ENCODE peak calls at places on chromosomes 16 and 17, in four cellular contexts. H is mammary epithelial cell, E is left lung, V is aorta. I is an unnamed sample.

GRCh38 chr16:50509521-50510341 is 38.5 kb upstream of the NKD1 start:
- DNase-seq in H (no peak), V (no peak), E (no peak), I (peak; percentile 56)

GRCh38 chr16:84369938-84370627 is 1.7 kb downstream of the ATP2C2 start:
- DNase-seq in E (no peak), V (no peak), H (peak; percentile 73), I (no peak)

GRCh38 chr17:80114758-80115157 is 13.4 kb downstream of the GAA start:
- DNase-seq in V (no peak), H (no peak), E (no peak), I (no peak)

GRCh38 chr16:28983644-28984043 is 1.2 kb upstream of the LAT start:
- DNase-seq in E (no peak), V (no peak), H (no peak), I (no peak)

GRCh38 chr17:4950757-4951204 is at the start of gene ENO3:
- DNase-seq in H (no peak), V (peak; percentile 66), E (no peak), I (peak; percentile 78)

GRCh38 chr17:67200727-67201301 is 44.2 kb downstream of the HELZ start:
- DNase-seq in E (no peak), H (no peak), V (no peak), I (no peak)

GRCh38 chr16:11347831-11348230 is 2.6 kb downstream of the RMI2 start:
- DNase-seq in V (no peak), H (no peak), E (no peak), I (no peak)

GRCh38 chr16:46859719-46860152 is 24.4 kb upstream of the GPT2 start:
- DNase-seq in E (no peak), V (peak; percentile 55), H (peak; percentile 95), I (no peak)

GRCh38 chr17:77882040-77882439 is 76.5 kb upstream of the TNRC6C start:
- DNase-seq in H (no peak), V (no peak), E (no peak), I (no peak)

GRCh38 chr16:82782715-82783251 is 156.0 kb downstream of the CDH13 start:
- DNase-seq in V (no peak), E (no peak), H (no peak), I (no peak)

GRCh38 chr16:4058386-4058785 is 57.9 kb downstream of the ADCY9 start:
- DNase-seq in V (no peak), E (no peak), H (no peak), I (no peak)

GRCh38 chr16:4059969-4060368 is 56.3 kb downstream of the ADCY9 start:
- DNase-seq in V (no peak), E (no peak), H (no peak), I (no peak)

GRCh38 chr16:4056161-4057105 is 59.8 kb downstream of the ADCY9 start:
- DNase-seq in H (no peak), E (no peak), V (no peak), I (no peak)

GRCh38 chr16:4055748-4056147 is 60.5 kb downstream of the ADCY9 start:
- DNase-seq in H (no peak), E (no peak), V (no peak), I (no peak)

DNA sequence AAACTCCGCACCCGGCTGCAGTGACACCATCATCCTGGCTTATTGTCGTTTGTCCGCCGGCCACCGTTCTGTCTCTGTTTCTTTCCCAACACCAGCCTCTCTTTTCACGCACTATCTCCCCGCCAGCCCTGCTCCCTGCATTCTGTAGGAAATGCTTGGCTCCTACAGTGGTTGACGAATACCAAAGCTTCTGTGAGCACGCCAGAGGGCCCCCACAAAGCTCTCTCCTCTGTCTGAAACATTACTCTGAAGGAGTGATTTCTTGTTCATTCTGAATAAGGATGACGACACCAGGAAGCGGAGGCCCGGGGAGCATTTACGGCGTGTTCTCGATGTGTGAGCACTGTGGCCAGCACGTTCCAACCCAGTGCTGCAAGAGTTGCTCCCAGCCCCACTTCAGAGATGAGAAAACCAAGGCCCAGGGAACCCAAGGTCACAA is 58.8 kb downstream of the ADCY9 start:
- DNase-seq in E (no peak), H (no peak), V (no peak), I (no peak)
- H3K27ac ChIP-seq in E (no peak overlapping the region), H (no peak overlapping the region), V (no peak overlapping the region), I (no peak overlapping the region)

GRCh38 chr16:22948603-22949368 is 134.8 kb downstream of the HS3ST2 start:
- DNase-seq in E (peak; percentile 53), V (peak; percentile 68), H (peak; percentile 73), I (peak; percentile 87)
- H3K4me3 ChIP-seq in E (no peak overlapping the region), V (no peak overlapping the region), H (no peak overlapping the region), I (no peak overlapping the region)

GRCh38 chr17:22454070-22454999 is 762.0 kb downstream of the KCNJ18 start:
- DNase-seq in E (no peak), V (no peak), H (no peak), I (no peak)
- H3K9me3 ChIP-seq in E (no peaks in the 10 kb centered on the region), V (no peaks in the 10 kb centered on the region), H (peaks cover 14% of the 10 kb centered on the region), I (no peaks in the 10 kb centered on the region)

GRCh38 chr17:332558-333322 is 19.9 kb downstream of the RPH3AL start:
- DNase-seq in H (peak; percentile 80), V (peak; percentile 54), E (no peak), I (no peak)

GRCh38 chr17:330993-331701 is 21.5 kb downstream of the RPH3AL start:
- DNase-seq in H (no peak), V (peak; percentile 79), E (no peak), I (no peak)

GRCh38 chr17:333626-334396 is 18.8 kb downstream of the RPH3AL start:
- DNase-seq in V (peak; percentile 86), E (peak; percentile 60), H (no peak), I (peak; percentile 84)

GRCh38 chr17:329794-330420 is 22.7 kb downstream of the RPH3AL start:
- DNase-seq in E (no peak), V (peak; percentile 37), H (no peak), I (no peak)

GRCh38 chr17:332023-332422 is 20.6 kb downstream of the RPH3AL start:
- DNase-seq in E (no peak), H (no peak), V (peak; percentile 31), I (no peak)
- H3K27ac ChIP-seq in E (no peak overlapping the region), H (no peak overlapping the region), V (no peak overlapping the region), I (no peak overlapping the region)

GRCh38 chr16:77938913-77939312 is 83.4 kb upstream of the CLEC3A start:
- DNase-seq in H (no peak), E (no peak), V (no peak), I (no peak)
- H3K4me3 ChIP-seq in H (no peak overlapping the region), E (no peak overlapping the region), V (no peak overlapping the region), I (no peak overlapping the region)

DNA sequence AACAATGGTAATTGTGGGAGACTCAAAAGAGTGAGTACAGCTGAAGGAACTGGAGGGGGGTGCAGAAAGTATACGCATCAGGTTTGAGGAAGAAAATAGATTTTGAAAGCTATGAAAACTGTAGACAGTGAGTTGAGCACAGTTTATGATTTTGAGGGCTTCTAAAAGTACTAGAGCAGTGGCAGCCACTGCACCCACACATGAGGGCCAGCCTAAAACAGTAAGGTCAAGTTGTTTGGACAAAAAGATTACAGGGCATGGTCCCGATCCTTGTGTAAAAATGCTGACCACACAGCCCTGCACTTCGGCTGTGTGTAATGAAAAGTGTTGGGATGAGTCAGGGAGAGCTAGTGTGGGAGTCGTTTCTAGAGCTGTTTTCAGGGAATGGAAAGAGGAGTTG is 2282.1 kb downstream of the TP53TG3F start:
- DNase-seq in V (no peak), H (no peak), E (no peak), I (no peak)
- H3K9me3 ChIP-seq in V (peaks cover 2% of the 10 kb centered on the region), H (peaks cover 8% of the 10 kb centered on the region), E (no peaks in the 10 kb centered on the region), I (no peaks in the 10 kb centered on the region)

DNA sequence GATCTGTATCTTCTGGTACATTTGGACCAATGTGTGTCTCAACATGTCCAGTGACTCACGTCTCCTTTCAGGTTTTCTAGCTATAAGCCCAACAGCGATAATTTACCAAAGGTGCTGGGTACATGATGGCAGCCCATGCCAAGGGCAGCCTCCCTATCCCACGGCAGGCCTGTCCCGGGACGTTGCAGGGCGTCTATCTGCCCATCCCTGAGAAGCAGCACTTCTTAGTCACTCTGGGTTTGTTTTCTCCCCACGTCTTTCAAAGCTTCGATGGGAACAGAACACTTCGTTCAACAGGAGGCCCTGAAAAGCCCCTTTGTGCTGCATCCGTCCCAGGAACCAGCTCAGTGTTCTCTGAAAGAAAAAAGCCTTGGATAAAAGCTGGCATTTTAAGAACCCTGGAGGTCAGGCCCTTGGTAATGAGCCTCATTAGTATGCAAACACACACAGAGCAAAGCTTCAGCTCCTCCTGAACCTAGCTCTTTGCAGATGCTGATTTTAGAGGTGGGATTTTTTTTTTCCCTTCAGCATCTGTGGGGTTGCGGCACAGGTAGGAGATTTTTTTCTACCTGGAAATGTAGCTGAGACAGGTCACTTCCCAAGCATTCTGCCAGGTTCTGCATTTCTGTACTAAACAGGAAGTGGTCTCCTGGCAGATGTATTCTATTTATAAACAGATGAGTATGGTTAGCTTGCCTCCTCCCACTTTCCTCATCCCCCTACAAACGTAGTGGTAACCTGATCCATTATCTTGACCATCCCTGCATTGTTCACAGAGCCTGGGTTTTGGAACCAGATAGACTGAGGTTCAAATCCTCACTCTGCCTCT is 17.5 kb upstream of the MT4 start:
- DNase-seq in E (no peak), H (peak; percentile 82), V (no peak), I (no peak)
- H3K27ac ChIP-seq in E (no peak overlapping the region), H (peak overlapping the region; percentile 84), V (no peak overlapping the region), I (no peak overlapping the region)

I was measured in WERI-Rb-1.